ENCODE peak calls at places on chromosomes 2 and 18, in eight cellular contexts. O is cardiac muscle cell; J is heart right ventricle; T is body of pancreas; U is MM.1S; H is IMR-90; A is effector memory CD4-positive, alpha-beta T cell; E is heart left ventricle. N is an unnamed sample.

GRCh38 chr2:5315512-5315911 is 376.7 kb upstream of the SOX11 start:
- DNase-seq in H (no peak), J (no peak), A (no peak), O (peak), T (no peak), E (no peak), U (no peak), N (no peak)

GRCh38 chr18:5417342-5417741 is 121.8 kb upstream of the ZBTB14 start:
- DNase-seq in U (no peak), T (peak), O (peak), H (peak), J (peak), E (peak), A (no peak), N (peak)

GRCh38 chr2:41414486-41415230 is 633.2 kb upstream of the PKDCC start:
- DNase-seq in H (no peak), T (no peak), O (peak), E (no peak), J (no peak), A (no peak), U (peak), N (no peak)

GRCh38 chr2:58569460-58570185 is 328.5 kb upstream of the FANCL start:
- DNase-seq in J (no peak), U (no peak), T (no peak), O (no peak), H (no peak), A (no peak), E (no peak), N (no peak)

GRCh38 chr2:216903470-216903869 is 43.6 kb upstream of the TNP1 start:
- DNase-seq in A (no peak), J (no peak), E (no peak), U (no peak), O (no peak), H (no peak), T (no peak), N (no peak)

GRCh38 chr2:227759411-227760113 is 13.9 kb downstream of the SCYGR8 start:
- DNase-seq in A (no peak), T (no peak), U (no peak), J (no peak), H (no peak), E (no peak), O (no peak), N (no peak)

GRCh38 chr2:212124597-212124996 is 414.0 kb downstream of the ERBB4 start:
- DNase-seq in J (no peak), A (no peak), T (no peak), O (peak), E (no peak), H (peak), U (no peak), N (no peak)

GRCh38 chr2:130391058-130391871 is 35.4 kb downstream of the PTPN18 start:
- DNase-seq in A (peak), T (peak), U (peak), O (peak), E (peak), H (peak), J (peak), N (peak)

GRCh38 chr2:64982932-64983331 is 6.3 kb upstream of the SLC1A4 start:
- DNase-seq in H (no peak), O (no peak), J (no peak), E (no peak), U (no peak), A (no peak), T (no peak), N (no peak)

GRCh38 chr18:21316296-21316695 is 74.3 kb downstream of the GREB1L start:
- DNase-seq in J (no peak), E (no peak), H (no peak), U (no peak), A (no peak), O (no peak), T (no peak), N (no peak)

GRCh38 chr2:120586507-120587283 is 149.0 kb upstream of the GLI2 start:
- DNase-seq in J (no peak), A (no peak), O (no peak), H (no peak), E (no peak), U (no peak), T (peak), N (no peak)

GRCh38 chr18:35355140-35355618 is 11.0 kb upstream of the ZNF24 start:
- DNase-seq in A (peak), H (peak), O (peak), J (peak), T (peak), E (peak), U (peak), N (peak)

GRCh38 chr2:156333951-156334495 is 1.5 kb upstream of the NR4A2 start:
- DNase-seq in E (peak), A (no peak), H (peak), U (peak), O (peak), T (peak), J (peak), N (peak)

GRCh38 chr2:68741805-68742306 is 7.2 kb downstream of the ARHGAP25 start:
- DNase-seq in U (no peak), H (peak), E (no peak), O (no peak), J (no peak), T (no peak), A (no peak), N (no peak)

GRCh38 chr2:150125708-150126107 is 361.8 kb downstream of the RND3 start:
- DNase-seq in T (peak), A (no peak), U (no peak), O (no peak), E (no peak), J (no peak), H (peak), N (no peak)

GRCh38 chr2:240319855-240320560 is 115.5 kb upstream of the GPC1 start:
- DNase-seq in H (peak), J (peak), A (no peak), O (no peak), U (no peak), E (peak), T (no peak), N (peak)

GRCh38 chr2:171864357-171864985 is 29.6 kb downstream of the SLC25A12 start:
- DNase-seq in O (peak), T (no peak), U (no peak), E (no peak), H (no peak), J (peak), A (no peak), N (no peak)

GRCh38 chr2:179946810-179947485 is 60.1 kb downstream of the CWC22 start:
- DNase-seq in O (no peak), J (no peak), H (no peak), U (peak), A (no peak), T (no peak), E (no peak), N (no peak)

GRCh38 chr2:38428940-38429339 is 51.9 kb upstream of the ATL2 start:
- DNase-seq in U (no peak), H (no peak), O (no peak), E (no peak), J (peak), A (no peak), T (no peak), N (no peak)

GRCh38 chr18:41690332-41691110 is 264.5 kb upstream of the PIK3C3 start:
- DNase-seq in U (no peak), E (no peak), H (no peak), T (no peak), J (no peak), A (no peak), O (peak), N (no peak)

GRCh38 chr18:8706545-8706980 is 1.2 kb downstream of the MTCL1 start:
- DNase-seq in U (peak), H (peak), J (no peak), O (peak), E (no peak), A (peak), T (peak), N (no peak)

GRCh38 chr2:146523218-146523617 is 1321.6 kb upstream of the ACVR2A start:
- DNase-seq in T (no peak), U (peak), H (peak), O (peak), J (no peak), E (no peak), A (no peak), N (no peak)

GRCh38 chr18:41311571-41312240 is 643.3 kb upstream of the PIK3C3 start:
- DNase-seq in A (no peak), T (no peak), J (no peak), U (no peak), E (no peak), O (no peak), H (no peak), N (no peak)

GRCh38 chr2:150620860-150621259 is 133.4 kb upstream of the RND3 start:
- DNase-seq in U (no peak), E (no peak), A (no peak), H (peak), J (no peak), O (no peak), T (no peak), N (no peak)

GRCh38 chr2:217800433-217801114 is 202.2 kb downstream of the TNS1 start:
- DNase-seq in E (no peak), O (no peak), J (peak), A (no peak), U (no peak), T (no peak), H (no peak), N (no peak)

GRCh38 chr2:150417278-150417677 is 70.2 kb downstream of the RND3 start:
- DNase-seq in J (no peak), U (no peak), O (no peak), H (no peak), T (no peak), A (no peak), E (no peak), N (no peak)

GRCh38 chr2:219056896-219057708 is 3.6 kb downstream of the IHH start:
- DNase-seq in J (no peak), T (peak), E (no peak), U (no peak), H (no peak), A (no peak), O (no peak), N (no peak)

GRCh38 chr2:181036848-181037603 is 56.6 kb downstream of the UBE2E3 start:
- DNase-seq in U (no peak), J (no peak), T (no peak), E (no peak), H (peak), O (no peak), A (no peak), N (no peak)

GRCh38 chr2:234620018-234620417 is 123.1 kb upstream of the ARL4C start:
- DNase-seq in T (no peak), J (no peak), H (no peak), O (no peak), A (no peak), E (no peak), U (no peak), N (no peak)

GRCh38 chr2:234623521-234623991 is 126.7 kb upstream of the ARL4C start:
- DNase-seq in A (no peak), H (no peak), J (peak), T (no peak), E (no peak), U (no peak), O (no peak), N (no peak)

GRCh38 chr2:234625626-234626253 is 128.9 kb upstream of the ARL4C start:
- DNase-seq in O (no peak), H (no peak), U (no peak), T (no peak), J (no peak), E (no peak), A (no peak), N (no peak)

GRCh38 chr2:234615643-234616356 is 118.9 kb upstream of the ARL4C start:
- DNase-seq in U (no peak), O (no peak), H (peak), T (no peak), A (no peak), E (no peak), J (no peak), N (no peak)

DNA sequence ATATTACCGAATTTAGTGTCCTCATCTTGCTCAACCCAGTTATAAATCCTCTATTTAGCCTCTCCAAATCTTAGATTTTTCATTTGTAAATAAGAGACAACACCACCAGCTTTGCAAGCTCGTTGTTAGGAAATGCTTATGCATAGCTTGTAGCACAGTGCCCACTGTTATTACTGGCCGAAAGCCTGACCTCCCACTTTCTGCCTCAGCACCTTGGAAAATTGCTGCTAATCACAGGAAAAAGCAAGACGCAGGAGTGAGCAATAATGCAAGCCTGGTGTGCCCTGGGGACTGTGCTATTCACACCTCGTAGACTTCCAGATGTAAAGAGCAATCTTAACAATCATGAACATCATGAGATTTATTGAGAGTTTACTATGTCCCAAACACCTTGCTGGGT is 124.2 kb upstream of the ARL4C start:
- DNase-seq in T (no peak), E (no peak), J (no peak), U (no peak), H (no peak), A (no peak), O (no peak), N (no peak)
- H3K27ac ChIP-seq in T (no peak), E (no peak), J (no peak), U (no peak), H (no peak), A (no peak), O (no peak), N (no peak)

GRCh38 chr2:128214866-128215460 is 103.7 kb downstream of the HS6ST1 start:
- DNase-seq in U (no peak), J (no peak), E (no peak), O (no peak), T (peak), H (no peak), A (no peak), N (no peak)

GRCh38 chr2:128217671-128218070 is 101.0 kb downstream of the HS6ST1 start:
- DNase-seq in U (no peak), O (no peak), E (no peak), T (no peak), A (no peak), J (no peak), H (no peak), N (no peak)

GRCh38 chr2:128219891-128220290 is 98.8 kb downstream of the HS6ST1 start:
- DNase-seq in J (no peak), T (no peak), A (no peak), U (no peak), O (no peak), H (no peak), E (no peak), N (no peak)

GRCh38 chr2:128215897-128216645 is 102.6 kb downstream of the HS6ST1 start:
- DNase-seq in U (no peak), E (no peak), A (no peak), J (no peak), H (no peak), T (no peak), O (no peak), N (no peak)

DNA sequence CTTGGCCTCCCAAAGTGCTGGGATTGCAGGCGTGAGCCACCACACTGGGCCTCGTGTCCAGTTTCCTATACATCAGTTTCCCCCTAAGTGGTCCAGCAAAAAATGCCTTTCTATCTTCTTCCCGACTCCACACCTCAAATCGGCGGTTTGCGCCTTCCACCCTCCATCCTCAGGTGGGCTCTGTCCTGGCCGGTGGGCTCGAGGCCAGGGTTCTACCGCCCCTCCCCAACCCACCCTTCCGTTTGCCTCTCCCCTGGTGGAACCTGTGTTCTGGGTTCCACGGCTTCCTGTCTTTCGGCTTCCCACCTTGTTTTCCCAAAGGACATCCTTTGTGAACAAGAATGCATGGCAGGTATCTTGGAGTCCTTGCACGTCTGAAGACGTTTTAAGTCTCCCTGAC is 104.4 kb downstream of the HS6ST1 start:
- DNase-seq in H (no peak), J (no peak), T (no peak), E (no peak), A (no peak), U (no peak), O (no peak), N (no peak)
- H3K27ac ChIP-seq in H (no peak), J (no peak), T (no peak), E (no peak), A (no peak), U (no peak), O (no peak), N (no peak)

GRCh38 chr2:237766334-237766733 is 32.2 kb upstream of the RBM44 start:
- DNase-seq in T (no peak), E (no peak), U (no peak), H (peak), A (no peak), O (no peak), J (no peak), N (no peak)

GRCh38 chr2:237760506-237761502 is 37.8 kb upstream of the RBM44 start:
- DNase-seq in T (no peak), O (no peak), J (no peak), U (no peak), H (no peak), E (no peak), A (no peak), N (no peak)

GRCh38 chr2:237763812-237764211 is 34.8 kb upstream of the RBM44 start:
- DNase-seq in H (no peak), T (no peak), U (no peak), O (no peak), J (peak), A (no peak), E (no peak), N (peak)

DNA sequence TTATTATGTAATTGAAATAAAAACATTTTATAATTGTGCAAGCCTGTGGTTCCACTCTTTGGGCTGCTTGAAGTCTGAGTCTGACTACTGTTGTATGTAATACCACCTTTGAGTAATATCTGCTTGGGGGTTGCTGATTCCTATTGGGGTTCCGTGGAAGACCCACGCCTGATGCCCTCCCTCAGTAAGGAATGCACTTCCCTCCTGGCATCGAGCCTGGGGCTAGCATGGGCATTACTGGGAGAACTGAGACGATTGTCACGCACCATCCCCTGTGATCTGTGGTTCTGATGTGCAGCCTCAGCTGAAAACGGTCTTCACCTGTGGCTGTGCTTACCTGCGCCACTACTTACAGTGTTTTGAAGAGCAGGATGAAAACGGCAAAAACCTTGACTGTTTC is 32.7 kb upstream of the RBM44 start:
- DNase-seq in T (no peak), E (no peak), H (no peak), A (no peak), J (no peak), U (no peak), O (no peak), N (peak)
- H3K27ac ChIP-seq in T (no peak), E (no peak), H (peak), A (no peak), J (peak), U (no peak), O (peak), N (peak)

DNA sequence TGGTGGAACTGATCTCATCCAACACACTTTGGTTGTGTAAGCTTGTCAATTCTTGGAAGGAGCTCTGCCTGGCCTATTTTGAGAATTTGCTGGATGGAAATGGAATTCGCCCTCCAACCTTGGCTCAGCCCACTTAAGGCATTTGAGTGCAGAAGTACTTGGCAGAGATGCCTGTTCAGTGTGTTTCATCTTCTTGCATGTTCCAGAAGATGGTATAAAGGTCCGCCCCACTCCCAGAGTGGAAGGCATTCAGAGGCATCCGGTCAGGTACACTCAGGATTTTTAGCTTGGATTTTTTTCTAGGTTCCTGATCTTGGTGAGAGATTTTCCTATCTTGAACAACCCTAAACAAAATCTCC is 61.3 kb upstream of the TXNDC2 start:
- DNase-seq in H (peak), O (peak), A (no peak), T (no peak), E (peak), J (peak), U (no peak), N (peak)
- H3K27ac ChIP-seq in H (no peak), O (no peak), A (no peak), T (no peak), E (peak), J (peak), U (no peak), N (no peak)

N was measured in aorta.